ENCODE peak calls at places on chromosomes 5 and 9, in eight cellular contexts. L is suprapubic skin, M is H54, Y is transverse colon, T is sigmoid colon, F is right lobe of liver, A is esophagus muscularis mucosa, N is gastrocnemius medialis. P is an unnamed sample.

GRCh38 chr9:110016340-110016739 is 191.6 kb downstream of the C9orf152 start:
- DNase-seq in L (no peak), M (no peak), Y (no peak), T (no peak), F (no peak), A (no peak), N (no peak), P (no peak)

GRCh38 chr9:113261917-113262671 is 13.3 kb downstream of the CDC26 start:
- DNase-seq in L (no peak), M (no peak), Y (no peak), T (no peak), F (no peak), A (no peak), N (no peak), P (no peak)

GRCh38 chr5:149917073-149917676 is 27.4 kb downstream of the PDE6A start:
- DNase-seq in L (no peak), M (no peak), Y (no peak), T (no peak), F (no peak), A (no peak), N (no peak), P (no peak)

GRCh38 chr5:88502179-88503064 is 233.8 kb upstream of the TMEM161B start:
- DNase-seq in L (no peak), M (no peak), Y (no peak), T (no peak), F (no peak), A (no peak), N (no peak), P (peak)

GRCh38 chr9:34123682-34124081 is 2.8 kb downstream of the DCAF12 start:
- DNase-seq in L (no peak), M (no peak), Y (peak), T (peak), F (no peak), A (no peak), N (no peak), P (peak)

GRCh38 chr5:61417851-61418250 is 85.8 kb downstream of the ZSWIM6 start:
- DNase-seq in L (no peak), M (no peak), Y (no peak), T (no peak), F (no peak), A (no peak), N (no peak), P (no peak)

GRCh38 chr9:84254972-84255371 is 85.6 kb downstream of the SLC28A3 start:
- DNase-seq in L (no peak), M (no peak), Y (peak), T (no peak), F (no peak), A (no peak), N (no peak), P (no peak)

GRCh38 chr5:132865668-132866341 is 464 bp downstream of the GDF9 start:
- DNase-seq in L (no peak), M (no peak), Y (no peak), T (no peak), F (no peak), A (no peak), N (no peak), P (no peak)

GRCh38 chr9:93825348-93826115 is 129.6 kb downstream of the BARX1 start:
- DNase-seq in L (peak), M (peak), Y (no peak), T (peak), F (no peak), A (peak), N (no peak), P (no peak)

GRCh38 chr5:135578305-135578684 is 496 bp downstream of the CXCL14 start:
- DNase-seq in L (no peak), M (no peak), Y (no peak), T (no peak), F (no peak), A (no peak), N (no peak), P (no peak)

GRCh38 chr9:98854206-98854756 is 46.8 kb downstream of the GALNT12 start:
- DNase-seq in L (no peak), M (no peak), Y (no peak), T (no peak), F (no peak), A (no peak), N (no peak), P (no peak)

GRCh38 chr5:57698785-57699184 is 216.2 kb upstream of the ACTBL2 start:
- DNase-seq in L (no peak), M (peak), Y (no peak), T (no peak), F (no peak), A (no peak), N (no peak), P (no peak)

DNA sequence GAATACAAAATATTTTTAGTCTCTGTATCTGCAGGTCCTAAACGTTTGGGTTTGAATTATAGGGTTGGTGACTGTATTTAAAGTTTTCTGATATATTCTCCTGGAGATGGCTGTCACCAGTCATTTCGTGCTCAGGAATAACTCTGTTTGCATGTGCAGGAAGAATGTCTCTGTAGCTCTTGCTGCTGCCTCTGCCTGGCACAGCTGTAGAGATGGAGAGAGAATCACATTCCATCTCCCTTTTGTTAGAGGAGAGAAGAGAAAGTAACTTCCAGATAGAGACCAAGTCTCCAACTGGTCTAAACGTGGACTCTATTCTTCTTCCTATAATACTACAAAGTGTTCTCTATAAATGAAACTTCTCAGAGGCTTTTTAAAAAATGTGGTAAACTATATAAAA is 20.5 kb upstream of the STARD4 start:
- DNase-seq in L (no peak), M (no peak), Y (no peak), T (no peak), F (no peak), A (no peak), N (no peak), P (no peak)
- TF ChIP-seq POLR2A in L (no peak), M (no peak), Y (no peak), T (no peak), F (no peak), A (no peak), N (no peak), P (no peak)

GRCh38 chr9:89390068-89390555 is 71.8 kb downstream of the SECISBP2 start:
- DNase-seq in L (no peak), M (no peak), Y (no peak), T (no peak), F (no peak), A (no peak), N (no peak), P (no peak)
- TF ChIP-seq POLR2A in L (no peak), M (no peak), Y (no peak), T (no peak), F (no peak), A (no peak), N (no peak), P (no peak)

GRCh38 chr5:134527961-134528424 is 2.5 kb downstream of the JADE2 start:
- DNase-seq in L (no peak), M (no peak), Y (no peak), T (no peak), F (no peak), A (no peak), N (no peak), P (no peak)

GRCh38 chr5:134524826-134525686 is at the start of gene JADE2:
- DNase-seq in L (peak), M (peak), Y (peak), T (peak), F (peak), A (peak), N (peak), P (peak)

GRCh38 chr5:134527156-134527960 is 1.9 kb downstream of the JADE2 start:
- DNase-seq in L (peak), M (peak), Y (peak), T (peak), F (peak), A (peak), N (peak), P (peak)

GRCh38 chr5:134525687-134526482 is 415 bp downstream of the JADE2 start:
- DNase-seq in L (peak), M (peak), Y (peak), T (peak), F (peak), A (no peak), N (peak), P (peak)

DNA sequence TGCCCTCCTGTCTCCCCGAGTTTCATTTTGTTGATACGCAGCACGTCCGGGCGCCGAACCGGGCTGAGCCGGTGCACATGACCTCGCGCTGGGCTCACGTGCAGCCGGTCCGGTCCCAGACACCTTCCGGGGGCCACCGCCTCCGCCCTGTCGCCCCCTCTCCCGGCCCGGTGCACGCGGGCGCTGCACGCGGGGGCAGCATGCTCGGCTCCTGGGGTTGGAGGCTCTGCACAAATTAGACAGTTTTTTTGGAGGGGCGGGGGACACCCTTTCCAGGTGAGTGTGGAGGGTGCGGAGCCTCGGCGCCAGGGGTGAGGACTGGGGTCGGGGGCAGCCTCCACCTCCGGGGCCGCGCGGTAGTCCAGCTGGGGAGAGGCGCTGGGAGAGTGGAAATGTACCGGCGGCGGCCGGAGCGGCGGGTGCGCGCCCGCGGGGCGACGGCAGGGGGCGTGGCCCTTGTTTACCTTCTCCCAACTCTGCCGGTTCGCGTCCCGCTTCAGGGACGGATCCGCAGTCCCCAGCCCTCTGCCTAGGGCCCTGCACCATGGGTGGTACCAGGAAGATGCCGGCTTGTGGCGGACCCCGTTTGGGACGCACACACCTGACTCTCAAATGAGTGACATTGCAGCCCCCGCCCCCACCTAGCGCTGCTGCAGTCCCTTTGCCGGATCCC is 1.1 kb downstream of the JADE2 start:
- DNase-seq in L (peak), M (peak), Y (peak), T (peak), F (peak), A (peak), N (peak), P (peak)
- TF ChIP-seq POLR2A in L (no peak), M (peak), Y (no peak), T (peak), F (no peak), A (no peak), N (peak), P (peak)

GRCh38 chr9:96383165-96383939 is at the start of gene SLC35D2:
- DNase-seq in L (peak), M (peak), Y (peak), T (peak), F (peak), A (no peak), N (peak), P (no peak)
- TF ChIP-seq POLR2A in L (no peak), M (peak), Y (peak), T (no peak), F (peak), A (no peak), N (peak), P (no peak)

GRCh38 chr5:180495292-180495691 is 1.1 kb downstream of the CNOT6 start:
- DNase-seq in L (no peak), M (no peak), Y (no peak), T (no peak), F (no peak), A (no peak), N (no peak), P (no peak)

GRCh38 chr5:180494510-180495181 is 467 bp downstream of the CNOT6 start:
- DNase-seq in L (peak), M (peak), Y (peak), T (peak), F (peak), A (no peak), N (peak), P (peak)

GRCh38 chr5:180495991-180496741 is 2.0 kb downstream of the CNOT6 start:
- DNase-seq in L (no peak), M (no peak), Y (no peak), T (no peak), F (no peak), A (no peak), N (no peak), P (no peak)

GRCh38 chr5:180492226-180492903 is 1.8 kb upstream of the CNOT6 start:
- DNase-seq in L (no peak), M (no peak), Y (no peak), T (no peak), F (no peak), A (no peak), N (no peak), P (no peak)

GRCh38 chr5:180494060-180494509 is at the start of gene CNOT6:
- DNase-seq in L (peak), M (peak), Y (peak), T (peak), F (peak), A (peak), N (peak), P (peak)
- TF ChIP-seq POLR2A in L (no peak), M (peak), Y (no peak), T (no peak), F (peak), A (no peak), N (peak), P (peak)

GRCh38 chr5:1487079-1487764 is 36.5 kb downstream of the LPCAT1 start:
- DNase-seq in L (no peak), M (no peak), Y (no peak), T (no peak), F (no peak), A (no peak), N (no peak), P (no peak)

GRCh38 chr5:1490360-1490759 is 33.4 kb downstream of the LPCAT1 start:
- DNase-seq in L (no peak), M (no peak), Y (no peak), T (no peak), F (no peak), A (no peak), N (no peak), P (peak)

GRCh38 chr5:1489754-1490153 is 34.0 kb downstream of the LPCAT1 start:
- DNase-seq in L (no peak), M (no peak), Y (no peak), T (no peak), F (no peak), A (no peak), N (no peak), P (no peak)

GRCh38 chr5:1486271-1486670 is 37.5 kb downstream of the LPCAT1 start:
- DNase-seq in L (no peak), M (no peak), Y (no peak), T (no peak), F (no peak), A (no peak), N (no peak), P (no peak)

GRCh38 chr5:1488882-1489680 is 34.7 kb downstream of the LPCAT1 start:
- DNase-seq in L (no peak), M (peak), Y (no peak), T (no peak), F (no peak), A (no peak), N (no peak), P (no peak)
- TF ChIP-seq POLR2A in L (no peak), M (no peak), Y (no peak), T (no peak), F (no peak), A (peak), N (no peak), P (no peak)

DNA sequence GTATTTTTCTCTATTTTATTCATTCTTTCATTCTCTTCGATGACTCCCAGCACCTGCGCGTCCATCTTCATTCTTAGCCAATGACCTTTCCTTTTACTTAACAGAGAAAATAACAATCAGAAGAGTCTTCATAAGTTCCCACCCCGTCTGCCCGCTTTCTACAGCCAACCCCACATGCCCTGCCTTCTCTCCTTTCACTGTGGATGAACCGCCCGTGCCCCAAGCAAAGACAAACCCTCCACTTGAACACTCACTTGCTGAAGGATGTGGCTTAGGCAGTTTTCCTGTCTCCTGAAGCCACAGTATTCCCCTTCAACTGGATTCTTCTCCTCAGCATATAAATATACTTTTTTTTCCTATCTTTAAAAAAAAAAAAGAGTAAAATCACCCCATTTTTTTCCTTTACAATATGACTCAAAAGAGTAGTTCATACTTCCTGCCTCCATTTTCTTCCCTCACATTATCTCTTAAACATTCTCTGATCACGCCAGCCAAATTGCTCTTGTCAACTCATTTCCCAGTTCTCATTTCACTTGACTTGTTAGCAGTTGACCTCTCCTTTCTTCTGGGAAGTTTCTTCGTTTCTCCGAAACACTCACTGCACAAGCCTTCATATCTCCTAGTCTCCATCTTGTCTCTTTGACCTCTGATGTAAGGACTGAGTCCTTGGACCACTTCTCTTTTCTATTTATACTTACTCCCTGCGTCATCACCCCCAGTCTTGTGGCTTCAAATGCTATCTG is 11.1 kb downstream of the NIPSNAP3B start:
- DNase-seq in L (no peak), M (no peak), Y (no peak), T (no peak), F (no peak), A (no peak), N (peak), P (peak)
- TF ChIP-seq POLR2A in L (no peak), M (no peak), Y (no peak), T (no peak), F (no peak), A (no peak), N (peak), P (peak)

DNA sequence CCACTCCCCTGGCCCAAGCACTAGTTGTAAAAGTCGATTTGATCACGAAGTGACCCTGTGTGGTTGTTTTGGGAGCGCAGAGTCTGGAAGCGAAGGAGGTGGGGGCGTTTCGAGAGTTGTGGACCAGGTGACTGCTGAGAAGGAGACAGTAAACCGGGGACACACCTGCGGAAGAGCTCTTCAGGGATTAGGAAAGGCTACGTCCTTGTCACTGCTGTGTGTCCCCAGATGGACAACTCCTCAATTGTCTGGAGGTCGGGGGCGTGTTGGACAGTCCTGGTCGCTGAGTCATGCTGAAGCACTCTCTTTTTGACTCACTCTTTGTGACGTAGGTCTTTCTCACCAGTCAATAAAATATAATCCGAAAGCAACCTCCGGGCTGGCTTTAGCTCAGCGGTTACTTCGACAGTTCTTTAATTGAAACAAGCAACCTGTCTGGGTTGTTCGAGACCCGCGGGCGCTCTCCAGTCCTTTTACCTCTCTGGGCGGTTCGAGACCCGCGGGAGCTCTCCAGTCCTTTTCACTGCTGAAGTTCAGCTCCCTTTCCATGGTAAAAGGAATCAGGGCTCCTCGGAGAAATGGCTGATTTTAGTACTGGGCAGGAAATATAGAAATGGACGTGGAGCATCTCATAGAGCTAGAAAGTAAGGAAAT is 10.8 kb downstream of the ZMAT2 start:
- DNase-seq in L (peak), M (peak), Y (peak), T (peak), F (peak), A (peak), N (peak), P (peak)
- TF ChIP-seq POLR2A in L (no peak), M (no peak), Y (peak), T (peak), F (peak), A (no peak), N (peak), P (peak)

GRCh38 chr5:32400394-32400793 is 44.1 kb downstream of the ZFR start:
- DNase-seq in L (no peak), M (no peak), Y (no peak), T (no peak), F (no peak), A (no peak), N (no peak), P (no peak)
- TF ChIP-seq POLR2A in L (no peak), M (no peak), Y (no peak), T (no peak), F (no peak), A (no peak), N (no peak), P (no peak)